ENCODE peak calls at places on chromosomes 5 and 9, in seven cellular contexts. Y is epithelial cell of prostate; J is CD8-positive, alpha-beta T cell; D is heart left ventricle; U is CD4-positive, alpha-beta T cell; L is fibroblast of lung; A is uterus. C is an unnamed sample.
A peak's percentile ranks its signal among the peaks of the same experiment; 100 is the strongest.

GRCh38 chr5:68950111-68950510 is 143.7 kb upstream of the SLC30A5 start:
- DNase-seq in A (no peak), L (peak; percentile 4), U (no peak), D (no peak), Y (peak; percentile 60), J (no peak), C (no peak)

GRCh38 chr5:108167174-108167573 is 214.7 kb downstream of the FBXL17 start:
- DNase-seq in L (no peak), J (no peak), Y (no peak), D (no peak), A (no peak), U (no peak), C (no peak)

GRCh38 chr5:38582662-38583061 is 26.2 kb upstream of the LIFR start:
- DNase-seq in J (no peak), U (no peak), Y (no peak), D (no peak), A (no peak), L (no peak), C (no peak)

GRCh38 chr5:138663009-138663408 is 87.8 kb upstream of the HSPA9 start:
- DNase-seq in J (peak; percentile 17), A (no peak), D (peak; percentile 15), L (no peak), Y (no peak), U (no peak), C (no peak)

GRCh38 chr5:82165740-82166530 is 112.2 kb downstream of the RPS23 start:
- DNase-seq in L (peak; percentile 98), A (peak; percentile 89), D (peak; percentile 64), J (peak; percentile 30), U (peak; percentile 23), Y (peak; percentile 95), C (peak; percentile 60)

GRCh38 chr5:4348418-4348817 is 752.8 kb downstream of the IRX1 start:
- DNase-seq in A (no peak), J (no peak), D (no peak), L (no peak), Y (no peak), U (no peak), C (no peak)

GRCh38 chr9:113957778-113958430 is 81.8 kb downstream of the ZNF618 start:
- DNase-seq in Y (no peak), A (no peak), J (no peak), D (no peak), U (no peak), L (peak; percentile 85), C (no peak)

GRCh38 chr9:36878986-36879982 is 154.8 kb downstream of the PAX5 start:
- DNase-seq in J (no peak), Y (no peak), A (no peak), D (no peak), U (no peak), L (no peak), C (no peak)

GRCh38 chr5:142427529-142427928 is 102.7 kb upstream of the SPRY4 start:
- DNase-seq in Y (no peak), L (no peak), J (no peak), D (no peak), A (no peak), U (no peak), C (no peak)

GRCh38 chr5:31449962-31450361 is 81.9 kb downstream of the DROSHA start:
- DNase-seq in J (no peak), A (no peak), L (no peak), U (no peak), Y (no peak), D (no peak), C (no peak)

GRCh38 chr5:114308508-114308907 is 53.4 kb upstream of the KCNN2 start:
- DNase-seq in J (no peak), U (no peak), Y (no peak), A (no peak), L (no peak), D (no peak), C (no peak)

GRCh38 chr5:95729115-95730010 is 1.8 kb upstream of the RHOBTB3 start:
- DNase-seq in Y (no peak), U (no peak), D (no peak), L (no peak), A (no peak), J (no peak), C (no peak)

GRCh38 chr5:142839711-142840441 is 69.7 kb downstream of the ARHGAP26 start:
- DNase-seq in Y (no peak), A (peak; percentile 88), L (peak; percentile 83), U (no peak), D (peak; percentile 47), J (no peak), C (no peak)

GRCh38 chr9:76687861-76688374 is 76.3 kb upstream of the PCA3 start:
- DNase-seq in U (no peak), J (no peak), D (no peak), L (peak; percentile 78), Y (peak; percentile 26), A (no peak), C (no peak)

GRCh38 chr5:135383803-135384495 is 15.1 kb downstream of the MACROH2A1 start:
- DNase-seq in U (no peak), D (no peak), J (no peak), A (no peak), L (no peak), Y (no peak), C (no peak)

GRCh38 chr5:32244017-32244416 is 68.7 kb downstream of the MTMR12 start:
- DNase-seq in U (no peak), D (no peak), L (no peak), J (no peak), A (no peak), Y (no peak), C (no peak)

GRCh38 chr5:162990063-162990462 is 447.3 kb upstream of the CCNG1 start:
- DNase-seq in L (no peak), U (no peak), D (no peak), J (no peak), A (no peak), Y (no peak), C (no peak)

GRCh38 chr5:156094001-156094400 is 233.0 kb upstream of the SGCD start:
- DNase-seq in D (peak; percentile 17), J (no peak), L (no peak), U (no peak), A (no peak), Y (no peak), C (no peak)

GRCh38 chr5:55821731-55822512 is 29.2 kb upstream of the IL31RA start:
- DNase-seq in A (no peak), L (peak; percentile 15), D (no peak), J (no peak), Y (no peak), U (peak; percentile 1), C (no peak)

GRCh38 chr9:128729302-128729701 is 5.4 kb upstream of the ZDHHC12 start:
- DNase-seq in U (no peak), D (no peak), L (no peak), A (no peak), J (no peak), Y (no peak), C (no peak)

GRCh38 chr5:179183481-179183880 is 123.3 kb downstream of the ZNF354C start:
- DNase-seq in U (no peak), Y (no peak), A (no peak), L (no peak), J (no peak), D (no peak), C (no peak)

GRCh38 chr9:20568406-20568805 is 53.9 kb downstream of the MLLT3 start:
- DNase-seq in Y (no peak), U (no peak), J (no peak), L (no peak), D (no peak), A (no peak), C (no peak)
- H3K27ac ChIP-seq in Y (no peak overlapping the region), U (no peak overlapping the region), J (no peak overlapping the region), L (no peak overlapping the region), D (no peak overlapping the region), A (no peak overlapping the region), C (no peak overlapping the region)

DNA sequence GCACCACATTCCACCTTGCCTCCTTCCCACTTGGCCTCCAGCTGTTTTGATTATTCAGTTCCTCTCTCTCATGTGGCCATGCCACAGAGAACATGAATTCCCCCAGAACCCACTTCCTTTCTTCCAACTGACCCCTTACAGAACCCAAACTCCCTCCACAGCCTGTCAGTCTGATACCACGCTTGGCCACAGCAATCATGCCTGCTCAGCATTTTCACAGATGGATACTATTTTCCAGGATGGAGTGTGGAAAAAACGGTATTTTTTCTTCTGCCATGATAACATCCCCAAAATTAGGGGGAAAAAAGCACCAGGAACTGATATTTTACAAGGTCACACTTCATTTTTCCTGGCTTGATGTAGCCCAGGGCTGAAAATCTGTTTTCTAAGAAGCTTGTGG is 34.9 kb upstream of the SLIT3 start:
- DNase-seq in Y (no peak), J (no peak), L (no peak), D (no peak), U (no peak), A (no peak), C (no peak)
- H3K27ac ChIP-seq in Y (no peak overlapping the region), J (no peak overlapping the region), L (no peak overlapping the region), D (no peak overlapping the region), U (no peak overlapping the region), A (no peak overlapping the region), C (no peak overlapping the region)

DNA sequence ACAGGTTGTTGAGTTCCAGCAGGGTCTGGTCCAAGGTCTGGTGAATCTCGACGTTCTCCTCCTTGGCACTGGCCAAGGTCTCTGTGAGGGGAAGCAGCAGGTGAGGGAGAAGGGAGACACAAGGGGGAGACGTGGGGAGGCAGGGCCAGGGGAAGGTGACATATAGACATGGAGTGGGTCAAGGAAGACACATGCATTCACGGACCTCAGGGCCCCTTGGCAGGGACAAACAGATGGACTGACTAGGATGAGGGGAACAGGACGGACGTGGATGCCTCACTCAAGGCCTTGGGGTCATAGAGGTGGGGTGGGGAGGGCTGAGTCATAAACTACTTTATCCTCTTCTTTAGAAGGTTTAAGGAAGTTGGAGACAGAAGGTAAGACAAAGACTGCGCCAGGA is 7.6 kb downstream of the TPM2 start:
- DNase-seq in L (no peak), A (no peak), Y (no peak), D (no peak), U (no peak), J (no peak), C (no peak)
- H3K27ac ChIP-seq in L (peak overlapping the region; percentile 8), A (peak overlapping the region; percentile 22), Y (no peak overlapping the region), D (no peak overlapping the region), U (no peak overlapping the region), J (no peak overlapping the region), C (no peak overlapping the region)

GRCh38 chr9:93128011-93128714 is 5.9 kb downstream of the NINJ1 start:
- DNase-seq in Y (no peak), J (no peak), D (no peak), A (no peak), U (no peak), L (no peak), C (peak; percentile 40)

GRCh38 chr9:93130861-93131481 is 3.1 kb downstream of the NINJ1 start:
- DNase-seq in L (no peak), Y (no peak), U (no peak), A (peak; percentile 36), J (no peak), D (peak; percentile 63), C (no peak)

GRCh38 chr9:93128715-93129224 is 5.3 kb downstream of the NINJ1 start:
- DNase-seq in Y (no peak), L (no peak), A (no peak), D (no peak), J (no peak), U (no peak), C (no peak)

GRCh38 chr9:93129691-93130500 is 4.2 kb downstream of the NINJ1 start:
- DNase-seq in L (no peak), Y (no peak), A (peak; percentile 40), J (no peak), D (peak; percentile 50), U (no peak), C (no peak)

DNA sequence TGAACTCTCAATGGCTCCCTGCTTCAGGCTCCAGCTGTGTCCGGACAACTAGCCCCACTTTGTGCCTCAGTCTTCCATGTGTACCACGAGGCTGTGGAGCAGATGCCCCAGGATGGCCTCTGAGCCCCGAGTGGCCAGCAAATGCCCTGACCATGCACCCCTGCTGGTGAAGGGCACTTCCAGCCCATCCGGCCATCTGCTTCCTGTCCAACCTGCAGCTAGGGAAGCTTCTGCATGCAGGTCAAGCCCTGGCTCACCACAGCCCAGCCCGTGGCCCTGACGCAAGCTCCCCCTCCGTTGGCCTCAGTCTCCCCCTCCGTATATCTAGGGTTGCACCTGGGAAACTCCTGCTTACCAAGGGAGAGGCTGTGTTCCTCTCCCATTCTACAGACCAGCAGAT is 4.8 kb downstream of the NINJ1 start:
- DNase-seq in A (peak; percentile 61), Y (no peak), U (no peak), J (no peak), L (no peak), D (peak; percentile 48), C (no peak)
- H3K27ac ChIP-seq in A (peak overlapping the region; percentile 98), Y (no peak overlapping the region), U (no peak overlapping the region), J (no peak overlapping the region), L (no peak overlapping the region), D (no peak overlapping the region), C (no peak overlapping the region)

C was measured in CD8-positive, alpha-beta memory T cell.